ENCODE peak calls at places on chromosomes 6 and 20, in nine cellular contexts. P is AG09309; S is lower leg skin; T is A673; I is spleen; R is effector memory CD8-positive, alpha-beta T cell; U is CD8-positive, alpha-beta memory T cell; E is LNCaP clone FGC; Z is RWPE1. L is an unnamed sample.
A peak's percentile ranks its signal among the peaks of the same experiment; 100 is the strongest.

GRCh38 chr6:73585566-73586415 is 65.0 kb upstream of the EEF1A1 start:
- DNase-seq in S (peak; percentile 69), U (peak; percentile 55), T (peak; percentile 81), E (peak; percentile 41), Z (peak; percentile 56), P (peak; percentile 42), I (no peak), R (peak; percentile 25), L (peak; percentile 79)

GRCh38 chr6:2376429-2377355 is 131.3 kb upstream of the GMDS start:
- DNase-seq in Z (peak; percentile 55), P (peak; percentile 91), S (no peak), R (no peak), T (no peak), I (no peak), U (no peak), E (no peak), L (peak; percentile 66)

GRCh38 chr6:36728289-36729168 is 30.9 kb downstream of the RAB44 start:
- DNase-seq in U (no peak), E (no peak), R (no peak), P (no peak), S (no peak), T (no peak), I (no peak), Z (no peak), L (no peak)

GRCh38 chr6:130577178-130577919 is 211.5 kb downstream of the TMEM200A start:
- DNase-seq in R (no peak), I (no peak), U (no peak), S (no peak), E (no peak), Z (no peak), P (no peak), T (peak; percentile 72), L (no peak)

GRCh38 chr6:30612687-30613248 is 4.3 kb downstream of the PPP1R10 start:
- DNase-seq in E (no peak), Z (no peak), P (no peak), T (peak; percentile 55), R (no peak), I (no peak), U (no peak), S (no peak), L (peak; percentile 38)

GRCh38 chr20:43799150-43799711 is 72.4 kb upstream of the GTSF1L start:
- DNase-seq in Z (no peak), T (no peak), R (no peak), P (no peak), I (no peak), S (no peak), U (no peak), E (peak; percentile 8), L (no peak)

GRCh38 chr6:169070506-169071176 is 183.0 kb downstream of the THBS2 start:
- DNase-seq in Z (peak; percentile 93), S (peak; percentile 80), P (peak; percentile 100), I (no peak), R (no peak), U (no peak), T (no peak), E (no peak), L (peak; percentile 94)

GRCh38 chr6:158759966-158760617 is 59.1 kb downstream of the EZR start:
- DNase-seq in T (no peak), S (no peak), U (no peak), P (no peak), I (no peak), E (no peak), R (no peak), Z (no peak), L (no peak)

GRCh38 chr6:144896296-144896695 is 611.2 kb downstream of the UTRN start:
- DNase-seq in I (no peak), T (no peak), Z (no peak), S (no peak), R (no peak), U (no peak), P (no peak), E (no peak), L (no peak)

GRCh38 chr20:63973636-63974401 is 4.1 kb upstream of the ZNF512B start:
- DNase-seq in T (peak; percentile 77), R (peak; percentile 71), E (peak; percentile 39), S (peak; percentile 79), P (no peak), Z (peak; percentile 86), U (peak; percentile 78), I (peak; percentile 95), L (peak; percentile 81)

GRCh38 chr6:128600397-128600951 is 80.1 kb upstream of the PTPRK start:
- DNase-seq in S (no peak), I (no peak), Z (peak; percentile 78), E (no peak), U (no peak), R (no peak), T (peak; percentile 89), P (peak; percentile 82), L (peak; percentile 35)

GRCh38 chr20:15799871-15800270 is 773.4 kb downstream of the KIF16B start:
- DNase-seq in U (no peak), Z (no peak), P (no peak), T (no peak), I (no peak), R (no peak), E (no peak), S (no peak), L (no peak)

GRCh38 chr20:60420676-60421229 is 462.5 kb downstream of the CDH26 start:
- DNase-seq in I (no peak), S (no peak), Z (no peak), U (no peak), E (no peak), P (no peak), R (no peak), T (no peak), L (no peak)

GRCh38 chr6:107473660-107474059 is 14.3 kb upstream of the PDSS2 start:
- DNase-seq in S (no peak), T (no peak), I (no peak), E (no peak), P (no peak), U (no peak), R (no peak), Z (no peak), L (no peak)

GRCh38 chr6:169864148-169865030 is 113.0 kb downstream of the ERMARD start:
- DNase-seq in P (no peak), U (no peak), T (no peak), E (peak; percentile 23), S (no peak), I (peak; percentile 65), R (no peak), Z (no peak), L (no peak)

GRCh38 chr6:166512567-166512966 is 73.9 kb downstream of the RAMACL start:
- DNase-seq in T (no peak), S (no peak), U (peak; percentile 69), Z (no peak), R (peak; percentile 48), I (peak; percentile 88), P (no peak), E (no peak), L (no peak)

GRCh38 chr20:25685276-25686080 is 11.2 kb downstream of the ZNF337 start:
- DNase-seq in T (no peak), Z (no peak), I (no peak), S (no peak), R (no peak), E (no peak), P (no peak), U (no peak), L (no peak)

GRCh38 chr6:151765444-151765886 is 42.0 kb upstream of the ESR1 start:
- DNase-seq in T (peak; percentile 81), E (no peak), Z (peak; percentile 75), P (peak; percentile 76), U (peak; percentile 47), S (peak; percentile 80), I (no peak), R (peak; percentile 18), L (peak; percentile 75)

GRCh38 chr20:3652646-3653596 is 10.3 kb downstream of the GFRA4 start:
- DNase-seq in R (no peak), Z (no peak), I (no peak), P (no peak), E (no peak), T (no peak), U (no peak), S (no peak), L (no peak)

GRCh38 chr6:102150549-102150948 is 757.0 kb downstream of the GRIK2 start:
- DNase-seq in P (no peak), R (no peak), U (no peak), E (no peak), S (no peak), Z (no peak), T (no peak), I (no peak), L (no peak)

GRCh38 chr6:4102687-4103244 is 23.8 kb upstream of the FAM217A start:
- DNase-seq in P (no peak), E (peak; percentile 74), T (no peak), S (no peak), U (no peak), R (no peak), I (no peak), Z (no peak), L (no peak)

GRCh38 chr20:8434326-8434876 is 302.3 kb downstream of the PLCB1 start:
- DNase-seq in R (no peak), P (no peak), T (no peak), Z (no peak), I (no peak), S (no peak), U (no peak), E (no peak), L (no peak)

GRCh38 chr20:32995802-32996201 is 8.4 kb downstream of the SUN5 start:
- DNase-seq in E (no peak), Z (no peak), R (no peak), T (no peak), P (no peak), U (no peak), S (no peak), I (no peak), L (no peak)

GRCh38 chr20:17832236-17832635 is 132.5 kb downstream of the BANF2 start:
- DNase-seq in P (no peak), S (no peak), E (no peak), R (no peak), U (no peak), Z (no peak), T (no peak), I (no peak), L (no peak)

GRCh38 chr6:87660226-87660886 is 41.7 kb downstream of the AKIRIN2 start:
- DNase-seq in E (no peak), Z (no peak), R (no peak), P (peak; percentile 32), T (no peak), U (no peak), S (no peak), I (no peak), L (peak; percentile 22)

GRCh38 chr6:89680551-89680950 is 42.0 kb upstream of the LYRM2 start:
- DNase-seq in Z (no peak), P (no peak), S (no peak), R (no peak), I (no peak), E (no peak), T (no peak), U (no peak), L (no peak)

GRCh38 chr6:40957616-40958492 is 81.2 kb downstream of the UNC5CL start:
- DNase-seq in Z (peak; percentile 82), U (no peak), P (peak; percentile 85), R (no peak), T (no peak), E (no peak), I (no peak), S (no peak), L (peak; percentile 91)

L was measured in ACHN.